ENCODE peak calls at places on chromosomes 16 and 17, in nine cellular contexts. One of them, this sample, is unnamed.

GRCh38 chr16:3029499-3030127 is 5.8 kb downstream of the THOC6 start:
- DNase-seq in iris pigment epithelial cell: peak; percentile 48
- DNase-seq in non-pigmented ciliary epithelial cell: no peak
- DNase-seq in pons: no peak
- DNase-seq in NCI-H1105: no peak
- DNase-seq in stimulated activated CD8-positive, alpha-beta memory T cell treated with anti-CD3 and anti-CD28 coated beads, Interleukin-4, amount 100 ng/mL, for 1 hour: no peak
- DNase-seq in aorta: no peak
- DNase-seq in T-helper 17 cell: no peak
- DNase-seq in bronchial epithelial cell: peak; percentile 32
- DNase-seq in this sample: no peak

GRCh38 chr16:57892447-57893096 is 78.4 kb downstream of the CNGB1 start:
- DNase-seq in bronchial epithelial cell: peak; percentile 49
- DNase-seq in aorta: peak; percentile 73
- DNase-seq in NCI-H1105: no peak
- DNase-seq in non-pigmented ciliary epithelial cell: no peak
- DNase-seq in pons: peak; percentile 25
- DNase-seq in iris pigment epithelial cell: peak; percentile 74
- DNase-seq in stimulated activated CD8-positive, alpha-beta memory T cell treated with anti-CD3 and anti-CD28 coated beads, Interleukin-4, amount 100 ng/mL, for 1 hour: no peak
- DNase-seq in T-helper 17 cell: no peak
- DNase-seq in this sample: no peak

GRCh38 chr16:56488035-56488434 is 31.8 kb downstream of the BBS2 start:
- DNase-seq in pons: peak; percentile 90
- DNase-seq in iris pigment epithelial cell: no peak
- DNase-seq in stimulated activated CD8-positive, alpha-beta memory T cell treated with anti-CD3 and anti-CD28 coated beads, Interleukin-4, amount 100 ng/mL, for 1 hour: no peak
- DNase-seq in aorta: no peak
- DNase-seq in T-helper 17 cell: no peak
- DNase-seq in bronchial epithelial cell: no peak
- DNase-seq in NCI-H1105: no peak
- DNase-seq in non-pigmented ciliary epithelial cell: no peak
- DNase-seq in this sample: no peak

GRCh38 chr17:81440511-81441244 is 45.4 kb downstream of the BAHCC1 start:
- DNase-seq in iris pigment epithelial cell: no peak
- DNase-seq in T-helper 17 cell: no peak
- DNase-seq in non-pigmented ciliary epithelial cell: no peak
- DNase-seq in pons: no peak
- DNase-seq in aorta: no peak
- DNase-seq in NCI-H1105: peak; percentile 14
- DNase-seq in bronchial epithelial cell: no peak
- DNase-seq in stimulated activated CD8-positive, alpha-beta memory T cell treated with anti-CD3 and anti-CD28 coated beads, Interleukin-4, amount 100 ng/mL, for 1 hour: no peak
- DNase-seq in this sample: no peak

GRCh38 chr17:42750730-42751356 is 6.0 kb upstream of the EZH1 start:
- DNase-seq in non-pigmented ciliary epithelial cell: no peak
- DNase-seq in NCI-H1105: no peak
- DNase-seq in pons: no peak
- DNase-seq in stimulated activated CD8-positive, alpha-beta memory T cell treated with anti-CD3 and anti-CD28 coated beads, Interleukin-4, amount 100 ng/mL, for 1 hour: no peak
- DNase-seq in iris pigment epithelial cell: no peak
- DNase-seq in aorta: no peak
- DNase-seq in bronchial epithelial cell: no peak
- DNase-seq in T-helper 17 cell: no peak
- DNase-seq in this sample: no peak

GRCh38 chr17:75774988-75775668 is 9.5 kb upstream of the UNK start:
- DNase-seq in iris pigment epithelial cell: peak; percentile 25
- DNase-seq in non-pigmented ciliary epithelial cell: no peak
- DNase-seq in NCI-H1105: no peak
- DNase-seq in pons: no peak
- DNase-seq in T-helper 17 cell: no peak
- DNase-seq in aorta: peak; percentile 67
- DNase-seq in stimulated activated CD8-positive, alpha-beta memory T cell treated with anti-CD3 and anti-CD28 coated beads, Interleukin-4, amount 100 ng/mL, for 1 hour: no peak
- DNase-seq in bronchial epithelial cell: peak; percentile 79
- DNase-seq in this sample: no peak

GRCh38 chr16:75392911-75393310 is 40.4 kb downstream of the CFDP1 start:
- DNase-seq in NCI-H1105: no peak
- DNase-seq in non-pigmented ciliary epithelial cell: no peak
- DNase-seq in pons: no peak
- DNase-seq in aorta: no peak
- DNase-seq in bronchial epithelial cell: no peak
- DNase-seq in stimulated activated CD8-positive, alpha-beta memory T cell treated with anti-CD3 and anti-CD28 coated beads, Interleukin-4, amount 100 ng/mL, for 1 hour: no peak
- DNase-seq in iris pigment epithelial cell: no peak
- DNase-seq in T-helper 17 cell: no peak
- DNase-seq in this sample: no peak

GRCh38 chr17:70375406-70375805 is 206.1 kb downstream of the KCNJ2 start:
- DNase-seq in iris pigment epithelial cell: no peak
- DNase-seq in non-pigmented ciliary epithelial cell: no peak
- DNase-seq in NCI-H1105: no peak
- DNase-seq in stimulated activated CD8-positive, alpha-beta memory T cell treated with anti-CD3 and anti-CD28 coated beads, Interleukin-4, amount 100 ng/mL, for 1 hour: no peak
- DNase-seq in bronchial epithelial cell: no peak
- DNase-seq in pons: no peak
- DNase-seq in T-helper 17 cell: no peak
- DNase-seq in aorta: no peak
- DNase-seq in this sample: no peak

GRCh38 chr16:19284207-19284606 is 1.3 kb upstream of the CLEC19A start:
- DNase-seq in stimulated activated CD8-positive, alpha-beta memory T cell treated with anti-CD3 and anti-CD28 coated beads, Interleukin-4, amount 100 ng/mL, for 1 hour: no peak
- DNase-seq in non-pigmented ciliary epithelial cell: no peak
- DNase-seq in iris pigment epithelial cell: peak; percentile 8
- DNase-seq in aorta: no peak
- DNase-seq in bronchial epithelial cell: peak; percentile 83
- DNase-seq in T-helper 17 cell: no peak
- DNase-seq in pons: peak; percentile 51
- DNase-seq in NCI-H1105: peak; percentile 26
- DNase-seq in this sample: no peak

GRCh38 chr16:56653218-56653617 is 1.5 kb downstream of the MT1B start:
- DNase-seq in stimulated activated CD8-positive, alpha-beta memory T cell treated with anti-CD3 and anti-CD28 coated beads, Interleukin-4, amount 100 ng/mL, for 1 hour: no peak
- DNase-seq in T-helper 17 cell: no peak
- DNase-seq in NCI-H1105: no peak
- DNase-seq in non-pigmented ciliary epithelial cell: no peak
- DNase-seq in iris pigment epithelial cell: no peak
- DNase-seq in aorta: no peak
- DNase-seq in pons: no peak
- DNase-seq in bronchial epithelial cell: no peak
- DNase-seq in this sample: no peak

This sample was measured in SIG-M5.